ENCODE peak calls at places on chromosomes 2 and 18, in seven cellular contexts. G, F, X, R, M, W and T are unnamed samples.

GRCh38 chr18:58004317-58004716 is 39.7 kb upstream of the NEDD4L start:
- DNase-seq in G (peak; percentile 81), R (peak; percentile 76), X (no peak), F (no peak), W (no peak), M (no peak), T (peak; percentile 74)

GRCh38 chr2:133421516-133422324 is 146.5 kb downstream of the NCKAP5 start:
- DNase-seq in R (no peak), F (peak; percentile 66), W (no peak), G (peak; percentile 66), M (peak; percentile 8), X (no peak), T (peak; percentile 81)

GRCh38 chr2:183207110-183207509 is 82.9 kb downstream of the NUP35 start:
- DNase-seq in G (peak; percentile 28), X (no peak), M (no peak), W (no peak), R (no peak), F (no peak), T (no peak)

GRCh38 chr2:68805025-68805424 is 66.2 kb downstream of the BMP10 start:
- DNase-seq in X (no peak), W (no peak), G (no peak), M (no peak), F (no peak), R (no peak), T (no peak)

GRCh38 chr2:158688722-158689121 is 106.4 kb upstream of the DAPL1 start:
- DNase-seq in X (no peak), R (peak; percentile 74), W (no peak), F (no peak), M (no peak), G (peak; percentile 47), T (peak; percentile 25)

GRCh38 chr2:29032189-29032588 is 42.1 kb downstream of the PCARE start:
- DNase-seq in W (no peak), R (no peak), M (no peak), G (no peak), F (no peak), X (no peak), T (no peak)

GRCh38 chr18:78875268-78875997 is 104.2 kb upstream of the SALL3 start:
- DNase-seq in X (peak; percentile 21), W (peak; percentile 43), R (no peak), F (peak; percentile 40), M (peak; percentile 38), G (no peak), T (no peak)

GRCh38 chr2:29579495-29580178 is 341.7 kb downstream of the ALK start:
- DNase-seq in F (no peak), M (peak; percentile 54), W (no peak), R (no peak), X (no peak), G (no peak), T (no peak)

GRCh38 chr2:13481201-13481600 is 764.5 kb downstream of the TRIB2 start:
- DNase-seq in G (no peak), F (no peak), X (no peak), R (peak; percentile 11), M (no peak), W (no peak), T (peak; percentile 79)

GRCh38 chr2:29117636-29118303 is 2.6 kb downstream of the CLIP4 start:
- DNase-seq in M (no peak), G (peak; percentile 68), X (no peak), W (no peak), F (peak; percentile 46), R (peak; percentile 83), T (peak; percentile 46)

GRCh38 chr2:98656800-98657199 is 48.4 kb downstream of the UNC50 start:
- DNase-seq in X (no peak), G (no peak), M (no peak), R (no peak), F (no peak), W (no peak), T (no peak)

GRCh38 chr2:164840458-164840929 is 1.1 kb downstream of the COBLL1 start:
- DNase-seq in F (peak; percentile 75), X (no peak), W (no peak), R (peak; percentile 55), G (no peak), M (no peak), T (no peak)

GRCh38 chr2:238523158-238524110 is 96.7 kb downstream of the ASB1 start:
- DNase-seq in G (peak; percentile 21), M (peak; percentile 87), W (no peak), F (peak; percentile 49), R (no peak), X (no peak), T (peak; percentile 66)

GRCh38 chr18:49487711-49488310 is 777 bp upstream of the C18orf32 start:
- DNase-seq in X (no peak), F (no peak), M (no peak), G (no peak), W (peak; percentile 11), R (no peak), T (no peak)

GRCh38 chr2:235940330-235940729 is 227.9 kb downstream of the GBX2 start:
- DNase-seq in F (peak; percentile 66), X (no peak), G (peak; percentile 97), R (no peak), M (peak; percentile 75), W (no peak), T (peak; percentile 86)

GRCh38 chr2:176151199-176152099 is at the start of gene HOXD4:
- DNase-seq in R (no peak), G (no peak), M (no peak), X (no peak), W (no peak), F (no peak), T (no peak)

GRCh38 chr2:172442072-172442895 is 14.9 kb downstream of the ITGA6 start:
- DNase-seq in W (no peak), X (no peak), F (peak; percentile 90), R (peak; percentile 100), M (no peak), G (peak; percentile 97), T (peak; percentile 97)

GRCh38 chr2:114346658-114347057 is 95.8 kb upstream of the DPP10 start:
- DNase-seq in X (no peak), G (no peak), R (no peak), F (no peak), W (no peak), M (no peak), T (no peak)

GRCh38 chr2:159218389-159218788 is 68.1 kb downstream of the WDSUB1 start:
- DNase-seq in F (no peak), R (no peak), G (no peak), X (no peak), W (no peak), M (no peak), T (no peak)

DNA sequence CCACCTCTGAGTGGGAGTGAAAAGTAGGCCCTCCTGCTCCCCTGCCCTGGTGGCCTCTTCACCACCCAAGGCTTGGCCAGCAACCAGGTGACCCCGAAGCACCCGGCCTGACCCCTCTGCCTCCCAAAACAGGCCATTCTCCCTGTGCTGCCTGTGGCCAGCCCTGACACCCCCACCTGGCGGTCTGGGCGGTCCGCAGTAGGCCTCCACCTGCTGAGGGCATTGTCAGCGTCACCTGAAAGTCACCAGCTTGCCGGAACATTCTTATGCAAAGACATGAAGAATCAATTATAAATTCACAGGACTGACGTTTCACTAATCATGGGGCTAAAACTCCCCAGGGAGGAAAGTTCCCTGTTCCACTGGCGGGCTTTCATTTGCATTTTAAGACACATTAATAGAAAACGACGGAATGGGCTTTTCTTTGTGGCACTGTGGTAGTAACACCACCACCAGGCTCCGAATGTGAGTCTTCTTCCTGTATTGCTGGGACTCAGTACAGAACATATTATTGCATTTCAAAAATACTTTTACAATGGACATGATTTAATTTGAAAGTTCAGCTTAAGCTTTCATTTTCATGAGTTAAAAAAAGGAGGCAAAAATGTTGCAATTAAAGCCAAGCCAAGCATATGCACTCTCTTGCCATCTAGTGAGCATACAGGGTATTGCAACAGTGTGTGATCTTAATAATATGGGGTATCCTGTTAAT is 57.4 kb downstream of the ADI1 start:
- DNase-seq in W (peak; percentile 50), M (peak; percentile 89), G (peak; percentile 65), R (peak; percentile 29), F (peak; percentile 71), X (peak; percentile 77), T (peak; percentile 30)
- H3K4me3 ChIP-seq in W (no peak overlapping the region), M (no peak overlapping the region), G (no peak overlapping the region), R (no peak overlapping the region), F (no peak overlapping the region), X (peak overlapping the region; percentile 11), T (no peak overlapping the region)

GRCh38 chr18:908631-909621 is 4.3 kb downstream of the ADCYAP1 start:
- DNase-seq in G (no peak), W (no peak), R (no peak), F (no peak), M (peak; percentile 27), X (no peak), T (no peak)

GRCh38 chr18:910247-910646 is 5.6 kb downstream of the ADCYAP1 start:
- DNase-seq in F (no peak), R (no peak), W (no peak), M (no peak), G (no peak), X (no peak), T (no peak)

GRCh38 chr18:907171-907879 is 2.7 kb downstream of the ADCYAP1 start:
- DNase-seq in R (no peak), M (peak; percentile 49), F (peak; percentile 39), X (no peak), G (no peak), W (no peak), T (no peak)

GRCh38 chr18:907880-908512 is 3.3 kb downstream of the ADCYAP1 start:
- DNase-seq in M (peak; percentile 30), W (no peak), F (no peak), G (no peak), R (no peak), X (no peak), T (no peak)

GRCh38 chr18:911025-911424 is 6.4 kb downstream of the ADCYAP1 start:
- DNase-seq in F (no peak), W (peak; percentile 34), M (no peak), R (no peak), X (no peak), G (no peak), T (no peak)
- TF ChIP-seq CTCF in F (no peak), W (no peak), M (no peak), R (no peak), X (no peak), G (no peak), T (no peak)

GRCh38 chr2:168501456-168502065 is 45.5 kb downstream of the CERS6 start:
- DNase-seq in X (no peak), F (no peak), W (no peak), M (no peak), R (no peak), G (no peak), T (no peak)
- H2AFZ ChIP-seq in X (no peak overlapping the region), F (no peak overlapping the region), W (no peak overlapping the region), M (no peak overlapping the region), R (no peak overlapping the region), G (no peak overlapping the region), T (no peak overlapping the region)

GRCh38 chr2:127516031-127516430 is 10.3 kb downstream of the IWS1 start:
- DNase-seq in G (peak; percentile 27), X (no peak), M (no peak), R (peak; percentile 64), F (no peak), W (no peak), T (peak; percentile 51)

GRCh38 chr2:127514076-127514475 is 12.2 kb downstream of the IWS1 start:
- DNase-seq in R (no peak), M (no peak), W (no peak), X (no peak), G (no peak), F (no peak), T (no peak)

GRCh38 chr2:127514485-127514884 is 11.8 kb downstream of the IWS1 start:
- DNase-seq in F (no peak), X (no peak), W (no peak), G (no peak), R (no peak), M (no peak), T (no peak)

GRCh38 chr2:127517465-127517864 is 8.8 kb downstream of the IWS1 start:
- DNase-seq in W (no peak), X (no peak), R (no peak), G (no peak), F (no peak), M (no peak), T (no peak)

GRCh38 chr2:127515383-127515915 is 10.8 kb downstream of the IWS1 start:
- DNase-seq in R (no peak), F (no peak), X (no peak), M (no peak), G (no peak), W (no peak), T (peak; percentile 15)
- H3K4me3 ChIP-seq in R (no peak overlapping the region), F (no peak overlapping the region), X (no peak overlapping the region), M (no peak overlapping the region), G (no peak overlapping the region), W (no peak overlapping the region), T (no peak overlapping the region)